ENCODE peak calls at places on chromosome 4, in eight cellular contexts. O is CD8-positive, alpha-beta memory T cell; Z is PC-9; P is pancreas; V is fibroblast of lung; R is tibial artery; E is lower lobe of right lung; C is CD4-positive, CD25-positive, alpha-beta regulatory T cell. N is an unnamed sample. For H3K36me3, the result is how much of the 10 kb centered on the place peaks cover.

GRCh38 chr4:185470503-185471195 is 884 bp downstream of the CCDC110 start:
- DNase-seq in O (no peak), Z (peak), P (peak), V (peak), R (peak), E (peak), C (no peak), N (peak)

GRCh38 chr4:89753601-89754066 is 83.3 kb downstream of the SNCA start:
- DNase-seq in O (no peak), Z (peak), P (no peak), V (peak), R (no peak), E (no peak), C (no peak), N (no peak)

GRCh38 chr4:183190900-183191527 is 92.0 kb downstream of the WWC2 start:
- DNase-seq in O (no peak), Z (no peak), P (no peak), V (no peak), R (no peak), E (no peak), C (no peak), N (no peak)

GRCh38 chr4:145171919-145172318 is 8.5 kb downstream of the OTUD4 start:
- DNase-seq in O (no peak), Z (no peak), P (no peak), V (no peak), R (no peak), E (no peak), C (no peak), N (no peak)

GRCh38 chr4:74098628-74098995 is 383 bp downstream of the CXCL2 start:
- DNase-seq in O (no peak), Z (no peak), P (no peak), V (no peak), R (no peak), E (peak), C (no peak), N (no peak)

GRCh38 chr4:16024009-16024408 is 59.8 kb downstream of the PROM1 start:
- DNase-seq in O (no peak), Z (no peak), P (no peak), V (peak), R (no peak), E (no peak), C (no peak), N (no peak)

GRCh38 chr4:851701-852430 is 25.9 kb upstream of the CPLX1 start:
- DNase-seq in O (no peak), Z (no peak), P (peak), V (no peak), R (no peak), E (peak), C (no peak), N (no peak)

GRCh38 chr4:15333692-15334633 is 93.9 kb upstream of the C1QTNF7 start:
- DNase-seq in O (no peak), Z (no peak), P (no peak), V (peak), R (no peak), E (no peak), C (no peak), N (no peak)

GRCh38 chr4:138751290-138751689 is 264.3 kb upstream of the NOCT start:
- DNase-seq in O (no peak), Z (no peak), P (no peak), V (no peak), R (no peak), E (no peak), C (no peak), N (no peak)

GRCh38 chr4:102759835-102760644 is 728 bp downstream of the MANBA start:
- DNase-seq in O (no peak), Z (no peak), P (no peak), V (peak), R (peak), E (no peak), C (peak), N (peak)

GRCh38 chr4:98919996-98920395 is 8.9 kb downstream of the EIF4E start:
- DNase-seq in O (no peak), Z (no peak), P (no peak), V (peak), R (no peak), E (no peak), C (no peak), N (no peak)

GRCh38 chr4:1060646-1061371 is 49.4 kb downstream of the FGFRL1 start:
- DNase-seq in O (no peak), Z (no peak), P (peak), V (no peak), R (no peak), E (no peak), C (no peak), N (no peak)

GRCh38 chr4:16827762-16828724 is 70.4 kb downstream of the LDB2 start:
- DNase-seq in O (no peak), Z (no peak), P (no peak), V (peak), R (no peak), E (no peak), C (no peak), N (no peak)

GRCh38 chr4:26220704-26221103 is 100.1 kb upstream of the RBPJ start:
- DNase-seq in O (no peak), Z (peak), P (no peak), V (peak), R (no peak), E (no peak), C (no peak), N (no peak)

GRCh38 chr4:74886490-74886889 is 46.4 kb upstream of the PARM1 start:
- DNase-seq in O (no peak), Z (no peak), P (no peak), V (peak), R (no peak), E (no peak), C (no peak), N (no peak)

GRCh38 chr4:87065016-87065415 is 130.2 kb downstream of the AFF1 start:
- DNase-seq in O (no peak), Z (no peak), P (no peak), V (no peak), R (no peak), E (no peak), C (no peak), N (no peak)

GRCh38 chr4:87069037-87069742 is 134.4 kb downstream of the AFF1 start:
- DNase-seq in O (no peak), Z (no peak), P (no peak), V (no peak), R (no peak), E (no peak), C (no peak), N (no peak)

GRCh38 chr4:87068591-87069021 is 133.8 kb downstream of the AFF1 start:
- DNase-seq in O (no peak), Z (no peak), P (no peak), V (no peak), R (no peak), E (no peak), C (no peak), N (no peak)

GRCh38 chr4:87067120-87067885 is 132.5 kb downstream of the AFF1 start:
- DNase-seq in O (no peak), Z (no peak), P (no peak), V (no peak), R (no peak), E (no peak), C (no peak), N (no peak)

GRCh38 chr4:87066403-87067119 is 131.8 kb downstream of the AFF1 start:
- DNase-seq in O (no peak), Z (no peak), P (no peak), V (no peak), R (no peak), E (no peak), C (no peak), N (no peak)
- H3K36me3 ChIP-seq in O (under half), Z (under half), P (under half), V (under half), R (under half), E (under half), C (under half), N (under half)

DNA sequence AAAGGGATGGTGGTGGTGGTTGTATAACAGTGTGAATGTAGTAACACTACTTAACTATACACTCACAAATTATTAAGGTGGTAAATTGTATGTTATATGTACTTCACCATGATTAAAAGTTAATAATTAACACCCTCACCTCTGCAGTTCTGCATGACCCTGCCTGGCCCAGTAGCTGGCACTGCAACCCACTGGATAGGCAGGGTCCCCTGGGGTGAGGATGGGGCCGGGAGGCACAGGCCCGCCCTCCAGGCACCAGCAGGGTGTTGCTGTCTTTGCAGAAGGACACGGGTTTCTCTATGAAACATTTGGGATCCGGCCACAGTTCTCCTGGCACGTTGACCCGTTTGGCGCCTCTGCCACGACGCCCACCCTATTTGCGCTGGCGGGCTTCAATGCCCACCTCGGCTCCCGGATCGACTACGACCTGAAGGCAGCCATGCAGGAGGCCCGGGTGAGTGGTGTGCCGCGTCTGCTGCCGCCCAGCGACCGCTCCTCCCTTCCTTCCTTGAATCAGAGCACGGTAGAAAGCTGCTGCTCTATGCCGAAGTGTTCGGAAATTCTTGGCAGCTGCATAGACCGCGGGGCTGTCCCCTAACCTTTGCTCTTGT is 11.8 kb downstream of the MAN2B2 start:
- DNase-seq in O (no peak), Z (no peak), P (no peak), V (no peak), R (no peak), E (no peak), C (no peak), N (no peak)
- H3K36me3 ChIP-seq in O (under half), Z (under half), P (under half), V (under half), R (half or more), E (under half), C (half or more), N (under half)

GRCh38 chr4:41575207-41575606 is 37.2 kb downstream of the LIMCH1 start:
- DNase-seq in O (no peak), Z (peak), P (no peak), V (no peak), R (no peak), E (no peak), C (no peak), N (no peak)

GRCh38 chr4:41573458-41574129 is 35.6 kb downstream of the LIMCH1 start:
- DNase-seq in O (no peak), Z (peak), P (no peak), V (peak), R (no peak), E (no peak), C (no peak), N (no peak)

GRCh38 chr4:41579043-41579442 is 41.1 kb downstream of the LIMCH1 start:
- DNase-seq in O (no peak), Z (no peak), P (no peak), V (no peak), R (no peak), E (no peak), C (no peak), N (no peak)

GRCh38 chr4:41572414-41572986 is 34.5 kb downstream of the LIMCH1 start:
- DNase-seq in O (no peak), Z (no peak), P (no peak), V (peak), R (no peak), E (no peak), C (no peak), N (no peak)

DNA sequence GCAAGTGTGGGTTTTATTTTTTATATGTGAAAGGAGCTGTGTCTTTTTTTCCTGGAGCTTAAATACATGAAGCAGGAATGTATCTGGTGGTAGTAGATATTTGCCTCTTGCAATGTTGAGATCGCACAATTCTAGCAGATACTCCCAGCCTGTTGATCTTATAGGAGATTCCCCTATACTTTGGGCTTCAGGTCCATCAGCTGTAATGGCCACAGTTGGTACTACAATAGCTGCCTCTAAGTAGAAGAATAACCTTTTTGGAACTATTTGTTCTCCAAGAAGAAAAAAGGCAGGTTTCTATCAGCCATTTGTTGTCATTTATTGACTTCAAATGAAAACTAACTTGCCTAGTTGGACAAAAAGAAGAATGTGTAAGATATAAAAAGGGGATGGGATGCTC is 37.7 kb downstream of the LIMCH1 start:
- DNase-seq in O (no peak), Z (no peak), P (no peak), V (no peak), R (no peak), E (no peak), C (no peak), N (no peak)
- H3K36me3 ChIP-seq in O (under half), Z (under half), P (under half), V (under half), R (under half), E (under half), C (under half), N (under half)

GRCh38 chr4:88080626-88081025 is 73.2 kb downstream of the PKD2 start:
- DNase-seq in O (no peak), Z (no peak), P (no peak), V (no peak), R (no peak), E (no peak), C (no peak), N (no peak)

GRCh38 chr4:88078592-88078991 is 71.2 kb downstream of the PKD2 start:
- DNase-seq in O (no peak), Z (no peak), P (no peak), V (peak), R (no peak), E (no peak), C (no peak), N (no peak)

GRCh38 chr4:88075336-88075735 is 67.9 kb downstream of the PKD2 start:
- DNase-seq in O (no peak), Z (no peak), P (no peak), V (no peak), R (no peak), E (no peak), C (no peak), N (no peak)

GRCh38 chr4:88077911-88078310 is 70.5 kb downstream of the PKD2 start:
- DNase-seq in O (no peak), Z (no peak), P (no peak), V (peak), R (no peak), E (no peak), C (no peak), N (no peak)
- H3K36me3 ChIP-seq in O (under half), Z (under half), P (under half), V (under half), R (half or more), E (under half), C (under half), N (under half)

GRCh38 chr4:153198739-153199138 is 5.5 kb upstream of the TRIM2 start:
- DNase-seq in O (no peak), Z (no peak), P (no peak), V (no peak), R (no peak), E (no peak), C (no peak), N (no peak)
- H3K36me3 ChIP-seq in O (under half), Z (under half), P (under half), V (under half), R (under half), E (under half), C (under half), N (under half)

DNA sequence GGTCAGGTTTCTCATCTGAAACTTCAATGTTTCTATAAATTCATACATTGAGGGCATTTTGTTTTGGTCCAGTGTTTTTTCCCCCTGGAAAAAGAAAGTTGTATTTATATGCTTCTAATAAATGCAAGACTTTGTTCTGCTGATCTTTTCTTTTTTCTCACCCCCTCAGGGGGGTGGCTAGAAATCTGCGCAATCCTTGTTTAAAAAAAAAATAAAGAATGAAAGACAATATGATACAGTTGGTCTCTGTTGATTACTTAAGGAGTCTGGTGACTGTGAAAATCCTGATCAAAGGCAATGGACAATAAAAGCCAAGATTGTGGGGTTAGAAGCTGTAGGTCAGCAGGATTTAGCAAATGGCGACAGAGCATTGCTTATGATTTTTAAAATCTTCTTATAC is 180.5 kb downstream of the KIT start:
- DNase-seq in O (no peak), Z (no peak), P (no peak), V (no peak), R (no peak), E (no peak), C (no peak), N (no peak)
- H3K36me3 ChIP-seq in O (under half), Z (under half), P (under half), V (under half), R (under half), E (under half), C (under half), N (under half)

GRCh38 chr4:187183351-187183750 is 459.7 kb upstream of the FAT1 start:
- DNase-seq in O (no peak), Z (no peak), P (no peak), V (peak), R (no peak), E (no peak), C (no peak), N (no peak)
- H3K36me3 ChIP-seq in O (under half), Z (under half), P (under half), V (under half), R (under half), E (under half), C (under half), N (under half)

DNA sequence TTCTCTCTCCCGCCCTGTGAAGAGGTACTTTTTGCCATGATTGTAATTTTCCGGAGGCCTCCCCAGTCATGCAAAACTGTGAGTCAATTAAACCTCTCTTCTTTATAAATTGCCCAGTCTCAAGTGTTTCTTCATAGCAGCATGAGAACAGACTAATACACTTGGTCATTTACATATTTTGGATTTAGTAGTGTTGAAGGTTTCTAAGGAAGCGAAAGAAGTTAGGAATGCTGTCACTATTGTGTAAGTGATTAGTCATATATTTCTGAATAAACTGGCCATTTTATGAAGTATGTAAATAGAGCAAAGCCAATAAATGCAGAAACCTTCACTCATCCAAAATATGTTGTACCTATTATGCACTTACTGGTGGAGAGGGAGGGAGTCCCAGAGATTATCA is 34.4 kb upstream of the GK2 start:
- DNase-seq in O (no peak), Z (no peak), P (no peak), V (peak), R (no peak), E (no peak), C (no peak), N (no peak)
- H3K36me3 ChIP-seq in O (under half), Z (under half), P (under half), V (under half), R (under half), E (under half), C (under half), N (under half)

GRCh38 chr4:7304436-7304835 is 112.1 kb downstream of the SORCS2 start:
- DNase-seq in O (no peak), Z (no peak), P (no peak), V (no peak), R (no peak), E (no peak), C (no peak), N (no peak)
- H3K36me3 ChIP-seq in O (under half), Z (under half), P (under half), V (under half), R (under half), E (under half), C (under half), N (under half)

N was measured in right atrium auricular region.